ENCODE peak calls at places on chromosomes 5 and 9, in seven cellular contexts. E is activated CD4-positive, CD25-positive, alpha-beta regulatory T cell; H is tibial artery; L is naive thymus-derived CD4-positive, alpha-beta T cell; Q is stimulated activated CD4-positive, alpha-beta T cell treated with anti-CD3 and anti-CD28 coated beads, Interleukin-15, amount 100 ng/mL, for 24 hours; G is DMS79 treated with DMSO at 0.1 percent for 48 hours; V is Jurkat, Clone E6-1. Z is an unnamed sample.

GRCh38 chr9:136095028-136095494 is at the start of gene NACC2:
- DNase-seq in E (no peak), H (peak; percentile 87), L (no peak), Q (peak; percentile 55), G (peak; percentile 19), V (no peak), Z (no peak)

GRCh38 chr9:130215341-130216119 is 43.3 kb downstream of the NCS1 start:
- DNase-seq in E (no peak), H (no peak), L (no peak), Q (no peak), G (no peak), V (peak; percentile 23), Z (no peak)

GRCh38 chr5:56319281-56320242 is 86.4 kb upstream of the ANKRD55 start:
- DNase-seq in E (no peak), H (no peak), L (no peak), Q (no peak), G (peak; percentile 13), V (no peak), Z (no peak)

GRCh38 chr5:174708466-174709207 is 15.7 kb upstream of the MSX2 start:
- DNase-seq in E (no peak), H (no peak), L (no peak), Q (no peak), G (no peak), V (no peak), Z (no peak)

GRCh38 chr5:89929173-89929572 is 480.4 kb downstream of the CETN3 start:
- DNase-seq in E (no peak), H (no peak), L (no peak), Q (no peak), G (no peak), V (no peak), Z (no peak)

GRCh38 chr5:75558972-75559632 is 47.4 kb downstream of the POLK start:
- DNase-seq in E (no peak), H (no peak), L (no peak), Q (no peak), G (no peak), V (no peak), Z (no peak)

GRCh38 chr9:134539613-134540012 is 102.0 kb upstream of the COL5A1 start:
- DNase-seq in E (no peak), H (no peak), L (no peak), Q (no peak), G (no peak), V (no peak), Z (no peak)

GRCh38 chr5:154788212-154788611 is 33.0 kb downstream of the LARP1 start:
- DNase-seq in E (no peak), H (no peak), L (no peak), Q (no peak), G (no peak), V (no peak), Z (no peak)

GRCh38 chr5:122156724-122157325 is 27.5 kb downstream of the ZNF474 start:
- DNase-seq in E (no peak), H (no peak), L (peak; percentile 20), Q (no peak), G (peak; percentile 3), V (no peak), Z (peak; percentile 88)

GRCh38 chr5:174227228-174227627 is 181.7 kb downstream of the NSG2 start:
- DNase-seq in E (no peak), H (no peak), L (no peak), Q (no peak), G (no peak), V (no peak), Z (no peak)

GRCh38 chr5:169652057-169652456 is 15.0 kb downstream of the DOCK2 start:
- DNase-seq in E (no peak), H (no peak), L (no peak), Q (no peak), G (no peak), V (no peak), Z (no peak)

GRCh38 chr5:134224905-134225779 is 731 bp downstream of the PPP2CA start:
- DNase-seq in E (peak; percentile 33), H (peak; percentile 77), L (peak; percentile 58), Q (peak; percentile 74), G (peak; percentile 41), V (peak; percentile 32), Z (peak; percentile 72)

GRCh38 chr9:37575921-37576721 is at the start of gene FBXO10:
- DNase-seq in E (peak; percentile 8), H (peak; percentile 82), L (peak; percentile 31), Q (peak; percentile 59), G (peak; percentile 50), V (no peak), Z (peak; percentile 92)

GRCh38 chr5:96627792-96628191 is 34.4 kb upstream of the CAST start:
- DNase-seq in E (no peak), H (no peak), L (no peak), Q (no peak), G (no peak), V (no peak), Z (no peak)

GRCh38 chr5:28542968-28543367 is 1504.6 kb upstream of the CDH9 start:
- DNase-seq in E (no peak), H (no peak), L (no peak), Q (no peak), G (peak; percentile 75), V (no peak), Z (no peak)

GRCh38 chr9:134617246-134617645 is 24.4 kb upstream of the COL5A1 start:
- DNase-seq in E (no peak), H (peak; percentile 40), L (no peak), Q (no peak), G (no peak), V (no peak), Z (no peak)

GRCh38 chr5:643811-644271 is 31.7 kb downstream of the CEP72 start:
- DNase-seq in E (no peak), H (no peak), L (no peak), Q (no peak), G (peak; percentile 57), V (no peak), Z (no peak)

GRCh38 chr5:131617140-131617822 is 17.7 kb downstream of the RAPGEF6 start:
- DNase-seq in E (no peak), H (no peak), L (no peak), Q (no peak), G (no peak), V (no peak), Z (no peak)

GRCh38 chr9:36961051-36961450 is 73.0 kb downstream of the PAX5 start:
- DNase-seq in E (no peak), H (peak; percentile 47), L (no peak), Q (no peak), G (no peak), V (no peak), Z (no peak)

Z was measured in NCI-H82.